ENCODE peak calls at places on chromosomes 4 and X, in five cellular contexts. One of them, this sample, is unnamed.

GRCh38 chrX:9310596-9310995 is 154.3 kb upstream of the TBL1X start:
- DNase-seq in K562: no peak
- DNase-seq in OCI-LY7: no peak
- DNase-seq in adrenal gland: no peak
- DNase-seq in psoas muscle: no peak
- DNase-seq in this sample: no peak

GRCh38 chr4:147831452-147832192 is 99.7 kb downstream of the ARHGAP10 start:
- DNase-seq in K562: no peak
- DNase-seq in OCI-LY7: no peak
- DNase-seq in adrenal gland: peak
- DNase-seq in psoas muscle: peak
- DNase-seq in this sample: no peak

GRCh38 chr4:181569553-181569952 is 673.6 kb upstream of the TENM3 start:
- DNase-seq in K562: peak
- DNase-seq in OCI-LY7: peak
- DNase-seq in adrenal gland: no peak
- DNase-seq in psoas muscle: no peak
- DNase-seq in this sample: no peak

GRCh38 chrX:83501540-83501939 is 6.5 kb upstream of the POU3F4 start:
- DNase-seq in K562: no peak
- DNase-seq in OCI-LY7: no peak
- DNase-seq in adrenal gland: no peak
- DNase-seq in psoas muscle: no peak
- DNase-seq in this sample: no peak

GRCh38 chrX:20789103-20789502 is 522.4 kb upstream of the RPS6KA3 start:
- DNase-seq in K562: no peak
- DNase-seq in OCI-LY7: no peak
- DNase-seq in adrenal gland: no peak
- DNase-seq in psoas muscle: no peak
- DNase-seq in this sample: no peak

GRCh38 chr4:655735-656151 is 18.3 kb downstream of the ATP5ME start:
- DNase-seq in K562: no peak
- DNase-seq in OCI-LY7: no peak
- DNase-seq in adrenal gland: no peak
- DNase-seq in psoas muscle: peak
- DNase-seq in this sample: no peak

GRCh38 chr4:90318208-90318607 is 191.0 kb downstream of the CCSER1 start:
- DNase-seq in K562: no peak
- DNase-seq in OCI-LY7: no peak
- DNase-seq in adrenal gland: no peak
- DNase-seq in psoas muscle: no peak
- DNase-seq in this sample: no peak

GRCh38 chr4:142369141-142369540 is 477.0 kb downstream of the INPP4B start:
- DNase-seq in K562: no peak
- DNase-seq in OCI-LY7: no peak
- DNase-seq in adrenal gland: no peak
- DNase-seq in psoas muscle: no peak
- DNase-seq in this sample: no peak

GRCh38 chr4:124019749-124020549 is 623.4 kb downstream of the SPRY1 start:
- DNase-seq in K562: no peak
- DNase-seq in OCI-LY7: no peak
- DNase-seq in adrenal gland: no peak
- DNase-seq in psoas muscle: no peak
- DNase-seq in this sample: no peak

DNA sequence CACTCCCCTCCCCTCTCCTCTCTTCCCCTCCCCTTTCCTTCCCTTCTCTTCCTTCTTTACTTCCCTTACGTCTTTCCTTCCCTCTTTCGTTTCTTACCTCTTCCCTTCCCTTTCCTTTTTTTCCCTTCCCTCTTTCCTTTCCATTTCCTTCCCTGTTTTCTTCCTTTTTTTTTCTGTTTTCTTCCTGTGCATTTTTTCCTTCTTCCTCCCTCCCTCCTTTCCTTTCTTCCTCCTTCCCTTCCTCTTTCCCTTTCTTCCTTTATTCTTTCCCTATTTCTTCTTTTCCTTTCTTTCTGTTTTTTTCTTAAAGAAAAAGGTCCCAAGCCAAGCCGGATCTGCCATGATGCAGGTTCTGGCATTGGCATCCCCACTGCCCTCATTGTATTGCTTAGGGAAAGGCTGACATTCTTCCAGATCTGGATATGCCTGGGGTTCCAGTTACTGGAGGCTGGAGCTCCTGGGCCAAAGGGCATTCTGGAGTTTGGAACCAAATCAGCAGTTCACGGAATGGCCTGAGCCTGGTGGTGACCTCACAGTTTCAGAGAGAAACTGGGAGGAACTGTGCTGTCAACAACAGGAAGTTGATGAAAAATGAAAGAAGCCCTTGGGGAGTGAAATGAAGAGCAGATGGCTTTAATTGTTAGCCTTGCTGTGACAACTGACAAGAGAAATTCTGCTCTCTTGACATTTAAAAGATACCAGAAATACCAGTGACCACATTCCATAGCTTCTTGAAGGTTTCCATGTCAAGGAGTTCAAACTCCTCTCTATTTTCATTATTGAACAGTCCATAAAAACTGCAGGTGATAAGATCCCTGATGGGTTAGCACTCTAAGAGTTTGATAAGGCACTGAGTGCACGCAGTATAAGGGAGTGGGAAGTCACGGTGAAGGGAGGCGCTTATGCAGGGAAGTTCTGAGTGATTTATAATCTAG is 622.1 kb downstream of the SPRY1 start:
- DNase-seq in K562: no peak
- DNase-seq in OCI-LY7: peak
- DNase-seq in adrenal gland: peak
- DNase-seq in psoas muscle: peak
- DNase-seq in this sample: no peak
- H3K4me3 ChIP-seq in K562: no peak
- H3K4me3 ChIP-seq in OCI-LY7: peak
- H3K4me3 ChIP-seq in adrenal gland: peak
- H3K4me3 ChIP-seq in psoas muscle: no peak
- H3K4me3 ChIP-seq in this sample: no peak

GRCh38 chrX:51743179-51743957 is at the start of gene GSPT2:
- DNase-seq in K562: peak
- DNase-seq in OCI-LY7: peak
- DNase-seq in adrenal gland: peak
- DNase-seq in psoas muscle: peak
- DNase-seq in this sample: peak
- H3K27ac ChIP-seq in K562: no peak
- H3K27ac ChIP-seq in OCI-LY7: peak
- H3K27ac ChIP-seq in adrenal gland: peak
- H3K27ac ChIP-seq in psoas muscle: peak
- H3K27ac ChIP-seq in this sample: peak

GRCh38 chr4:7711330-7711963 is 228.2 kb downstream of the AFAP1 start:
- DNase-seq in K562: no peak
- DNase-seq in OCI-LY7: no peak
- DNase-seq in adrenal gland: no peak
- DNase-seq in psoas muscle: peak
- DNase-seq in this sample: no peak

GRCh38 chr4:7710576-7711329 is 228.9 kb downstream of the AFAP1 start:
- DNase-seq in K562: no peak
- DNase-seq in OCI-LY7: no peak
- DNase-seq in adrenal gland: no peak
- DNase-seq in psoas muscle: peak
- DNase-seq in this sample: no peak

GRCh38 chr4:7708238-7708637 is 231.4 kb downstream of the AFAP1 start:
- DNase-seq in K562: no peak
- DNase-seq in OCI-LY7: no peak
- DNase-seq in adrenal gland: no peak
- DNase-seq in psoas muscle: peak
- DNase-seq in this sample: no peak

GRCh38 chr4:7710126-7710525 is 229.5 kb downstream of the AFAP1 start:
- DNase-seq in K562: no peak
- DNase-seq in OCI-LY7: no peak
- DNase-seq in adrenal gland: no peak
- DNase-seq in psoas muscle: peak
- DNase-seq in this sample: no peak

GRCh38 chr4:7708981-7709380 is 230.7 kb downstream of the AFAP1 start:
- DNase-seq in K562: no peak
- DNase-seq in OCI-LY7: no peak
- DNase-seq in adrenal gland: no peak
- DNase-seq in psoas muscle: peak
- DNase-seq in this sample: no peak
- H3K4me3 ChIP-seq in K562: no peak
- H3K4me3 ChIP-seq in OCI-LY7: no peak
- H3K4me3 ChIP-seq in adrenal gland: no peak
- H3K4me3 ChIP-seq in psoas muscle: no peak
- H3K4me3 ChIP-seq in this sample: no peak

DNA sequence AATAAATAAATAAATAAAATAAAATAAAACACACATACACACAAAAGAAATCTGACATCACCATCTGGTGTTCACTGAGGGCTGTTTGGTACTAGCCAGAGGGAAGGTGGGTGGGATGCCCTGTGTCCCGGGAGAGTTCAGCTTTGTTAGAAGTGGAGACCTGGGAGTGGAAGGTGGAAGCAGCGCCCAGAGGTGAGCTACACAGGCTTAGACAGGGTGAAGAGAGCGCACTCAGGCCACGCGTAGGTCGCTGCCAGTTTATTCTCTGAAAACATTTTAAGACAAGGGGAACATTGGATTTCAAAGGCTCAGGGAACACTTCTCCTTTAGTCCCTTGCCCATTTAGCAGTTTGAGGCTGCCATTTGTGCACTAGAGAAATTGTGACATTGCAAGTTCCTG is 405.3 kb upstream of the NR3C2 start:
- DNase-seq in K562: no peak
- DNase-seq in OCI-LY7: no peak
- DNase-seq in adrenal gland: no peak
- DNase-seq in psoas muscle: no peak
- DNase-seq in this sample: no peak
- H3K27ac ChIP-seq in K562: no peak
- H3K27ac ChIP-seq in OCI-LY7: no peak
- H3K27ac ChIP-seq in adrenal gland: no peak
- H3K27ac ChIP-seq in psoas muscle: no peak
- H3K27ac ChIP-seq in this sample: no peak

GRCh38 chr4:9691221-9692065 is 90.0 kb upstream of the DRD5 start:
- DNase-seq in K562: peak
- DNase-seq in OCI-LY7: peak
- DNase-seq in adrenal gland: peak
- DNase-seq in psoas muscle: peak
- DNase-seq in this sample: peak
- H3K4me3 ChIP-seq in K562: peak
- H3K4me3 ChIP-seq in OCI-LY7: peak
- H3K4me3 ChIP-seq in adrenal gland: peak
- H3K4me3 ChIP-seq in psoas muscle: peak
- H3K4me3 ChIP-seq in this sample: peak

GRCh38 chrX:137743414-137743813 is 177.5 kb downstream of the ZIC3 start:
- DNase-seq in K562: no peak
- DNase-seq in OCI-LY7: no peak
- DNase-seq in adrenal gland: no peak
- DNase-seq in psoas muscle: no peak
- DNase-seq in this sample: no peak
- H3K27ac ChIP-seq in K562: no peak
- H3K27ac ChIP-seq in OCI-LY7: no peak
- H3K27ac ChIP-seq in adrenal gland: no peak
- H3K27ac ChIP-seq in psoas muscle: no peak
- H3K27ac ChIP-seq in this sample: no peak

GRCh38 chr4:165627128-165627527 is 245.9 kb upstream of the TLL1 start:
- DNase-seq in K562: no peak
- DNase-seq in OCI-LY7: no peak
- DNase-seq in adrenal gland: no peak
- DNase-seq in psoas muscle: no peak
- DNase-seq in this sample: no peak

GRCh38 chr4:165626316-165626715 is 246.7 kb upstream of the TLL1 start:
- DNase-seq in K562: no peak
- DNase-seq in OCI-LY7: no peak
- DNase-seq in adrenal gland: no peak
- DNase-seq in psoas muscle: no peak
- DNase-seq in this sample: no peak

GRCh38 chr4:165625281-165625680 is 246.5 kb downstream of the CPE start:
- DNase-seq in K562: no peak
- DNase-seq in OCI-LY7: no peak
- DNase-seq in adrenal gland: no peak
- DNase-seq in psoas muscle: no peak
- DNase-seq in this sample: no peak

GRCh38 chr4:165628572-165628971 is 244.5 kb upstream of the TLL1 start:
- DNase-seq in K562: no peak
- DNase-seq in OCI-LY7: no peak
- DNase-seq in adrenal gland: no peak
- DNase-seq in psoas muscle: no peak
- DNase-seq in this sample: no peak

DNA sequence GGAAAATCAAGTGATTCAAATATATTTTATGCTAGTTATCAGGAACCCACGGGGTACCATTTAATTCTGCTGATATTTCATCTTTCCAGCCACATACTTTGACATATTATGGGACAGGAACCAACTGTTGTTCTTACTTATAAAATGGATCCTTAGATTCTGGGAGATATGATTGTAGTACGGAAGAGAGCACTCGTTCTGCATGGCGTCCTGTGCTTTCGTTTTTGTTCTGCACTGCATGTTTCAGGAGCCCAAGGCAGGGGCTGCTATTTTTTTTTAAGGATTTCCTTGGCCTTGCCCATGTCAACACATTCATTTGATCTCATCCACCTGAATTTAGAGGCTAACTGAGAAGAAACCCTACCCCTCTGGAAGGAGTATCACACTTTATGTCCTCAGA is 245.5 kb upstream of the TLL1 start:
- DNase-seq in K562: no peak
- DNase-seq in OCI-LY7: no peak
- DNase-seq in adrenal gland: no peak
- DNase-seq in psoas muscle: no peak
- DNase-seq in this sample: no peak
- H3K4me3 ChIP-seq in K562: no peak
- H3K4me3 ChIP-seq in OCI-LY7: no peak
- H3K4me3 ChIP-seq in adrenal gland: no peak
- H3K4me3 ChIP-seq in psoas muscle: no peak
- H3K4me3 ChIP-seq in this sample: no peak

DNA sequence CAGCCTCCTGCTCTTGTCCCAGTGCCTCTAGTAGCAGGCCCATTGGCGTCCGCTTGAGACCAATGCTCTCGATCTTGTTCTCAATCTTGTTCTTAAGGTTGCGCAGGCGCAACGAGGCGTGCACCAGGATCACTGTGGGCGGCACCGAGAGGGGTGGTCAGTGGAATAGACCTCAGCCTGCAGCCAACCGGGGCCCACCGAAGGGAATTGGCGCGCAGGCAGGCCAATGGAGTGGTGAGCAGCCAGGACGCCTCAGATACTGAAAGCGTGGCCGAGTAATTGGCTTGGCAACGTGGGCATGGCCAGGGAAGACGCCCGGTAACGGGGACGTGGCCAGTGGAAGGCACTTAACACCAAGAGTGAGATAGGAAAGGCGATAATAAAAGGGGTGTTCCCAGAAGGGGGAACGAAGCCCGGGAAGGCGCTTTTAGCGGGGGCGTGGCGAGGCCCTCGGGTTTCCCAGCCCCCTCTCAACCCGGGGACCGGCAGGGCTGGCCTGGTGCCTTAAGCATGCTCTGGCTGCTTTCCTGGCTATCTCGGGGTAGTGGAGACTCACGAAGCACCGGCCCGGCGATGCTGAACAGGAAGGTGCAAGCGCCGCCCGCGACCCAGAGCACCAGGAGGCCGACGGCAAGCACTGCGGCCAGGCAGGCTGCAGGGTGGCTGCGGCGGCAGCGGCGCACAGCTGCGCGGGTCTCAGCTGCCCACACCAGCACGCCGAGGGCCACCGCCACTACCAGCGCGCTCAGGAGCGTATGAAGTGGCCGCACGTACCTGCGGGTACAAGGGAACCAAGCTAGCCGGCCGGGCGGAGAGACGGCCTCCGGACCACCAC is 1.7 kb downstream of the PRAF2 start:
- DNase-seq in K562: no peak
- DNase-seq in OCI-LY7: no peak
- DNase-seq in adrenal gland: peak
- DNase-seq in psoas muscle: peak
- DNase-seq in this sample: no peak
- H3K27ac ChIP-seq in K562: no peak
- H3K27ac ChIP-seq in OCI-LY7: no peak
- H3K27ac ChIP-seq in adrenal gland: no peak
- H3K27ac ChIP-seq in psoas muscle: no peak
- H3K27ac ChIP-seq in this sample: no peak

This sample was measured in naive thymus-derived CD4-positive, alpha-beta T cell.